ENCODE peak calls at places on chromosomes 12 and 14, in eight cellular contexts. Z is pancreas, V is H9, W is HCT116, G is upper lobe of left lung, R is adrenal gland, T is AG04450, M is neuronal stem cell. N is an unnamed sample.

GRCh38 chr12:98744692-98745091 is 99.6 kb downstream of the APAF1 start:
- DNase-seq in Z (no peak), V (no peak), W (no peak), G (no peak), R (peak; percentile 57), T (no peak), M (no peak), N (no peak)

GRCh38 chr12:68267892-68268396 is 14.5 kb upstream of the IL22 start:
- DNase-seq in Z (no peak), V (no peak), W (no peak), G (no peak), R (no peak), T (peak; percentile 54), M (no peak), N (no peak)

GRCh38 chr14:100703574-100704220 is 23.0 kb upstream of the DLK1 start:
- DNase-seq in Z (no peak), V (no peak), W (no peak), G (no peak), R (no peak), T (no peak), M (no peak), N (no peak)

GRCh38 chr14:67335781-67336180 is 23.8 kb downstream of the ATP6V1D start:
- DNase-seq in Z (no peak), V (no peak), W (peak; percentile 36), G (no peak), R (no peak), T (no peak), M (no peak), N (no peak)

GRCh38 chr12:78878447-78878846 is 13.9 kb downstream of the SYT1 start:
- DNase-seq in Z (no peak), V (no peak), W (no peak), G (no peak), R (no peak), T (no peak), M (no peak), N (no peak)

GRCh38 chr12:57296291-57296690 is 45.3 kb upstream of the STAC3 start:
- DNase-seq in Z (no peak), V (no peak), W (no peak), G (no peak), R (no peak), T (no peak), M (no peak), N (no peak)

GRCh38 chr14:103535891-103536565 is 7.0 kb downstream of the TRMT61A start:
- DNase-seq in Z (peak; percentile 20), V (no peak), W (no peak), G (no peak), R (no peak), T (no peak), M (no peak), N (no peak)

GRCh38 chr12:79737875-79738718 is 47.3 kb upstream of the PAWR start:
- DNase-seq in Z (no peak), V (no peak), W (peak; percentile 54), G (no peak), R (peak; percentile 51), T (no peak), M (peak; percentile 50), N (no peak)

GRCh38 chr12:109951136-109951535 is 45.0 kb downstream of the GIT2 start:
- DNase-seq in Z (no peak), V (no peak), W (peak; percentile 31), G (no peak), R (no peak), T (peak; percentile 78), M (no peak), N (no peak)

GRCh38 chr12:3614806-3615466 is 123.9 kb downstream of the PRMT8 start:
- DNase-seq in Z (no peak), V (peak; percentile 77), W (no peak), G (no peak), R (no peak), T (no peak), M (peak; percentile 15), N (no peak)

GRCh38 chr12:116398193-116398592 is 120.7 kb upstream of the MED13L start:
- DNase-seq in Z (no peak), V (no peak), W (no peak), G (no peak), R (no peak), T (no peak), M (no peak), N (no peak)

GRCh38 chr14:28264306-28264705 is 502.3 kb upstream of the FOXG1 start:
- DNase-seq in Z (no peak), V (no peak), W (no peak), G (no peak), R (no peak), T (no peak), M (no peak), N (no peak)

GRCh38 chr12:17333287-17333686 is 727.3 kb upstream of the LMO3 start:
- DNase-seq in Z (no peak), V (no peak), W (peak; percentile 3), G (no peak), R (no peak), T (no peak), M (no peak), N (no peak)

GRCh38 chr12:128069359-128069997 is 197.5 kb upstream of the TMEM132C start:
- DNase-seq in Z (no peak), V (peak; percentile 63), W (peak; percentile 26), G (no peak), R (peak; percentile 77), T (no peak), M (peak; percentile 50), N (no peak)

GRCh38 chr14:104877066-104877805 is 12.2 kb downstream of the CEP170B start:
- DNase-seq in Z (no peak), V (no peak), W (no peak), G (no peak), R (no peak), T (no peak), M (no peak), N (no peak)

GRCh38 chr12:75474121-75474520 is 6.4 kb upstream of the GLIPR1 start:
- DNase-seq in Z (no peak), V (no peak), W (no peak), G (no peak), R (no peak), T (no peak), M (no peak), N (no peak)

GRCh38 chr12:51972849-51973273 is 21.4 kb downstream of the ACVR1B start:
- DNase-seq in Z (no peak), V (no peak), W (no peak), G (peak; percentile 86), R (peak; percentile 71), T (no peak), M (no peak), N (no peak)

GRCh38 chr12:109635717-109636116 is 62.1 kb downstream of the MVK start:
- DNase-seq in Z (no peak), V (no peak), W (no peak), G (no peak), R (no peak), T (no peak), M (no peak), N (no peak)

GRCh38 chr12:124491856-124492420 is 75.5 kb downstream of the NCOR2 start:
- DNase-seq in Z (no peak), V (no peak), W (no peak), G (no peak), R (no peak), T (no peak), M (no peak), N (no peak)

GRCh38 chr14:70013269-70013873 is 134.2 kb downstream of the SMOC1 start:
- DNase-seq in Z (peak; percentile 73), V (peak; percentile 74), W (peak; percentile 23), G (no peak), R (peak; percentile 75), T (no peak), M (peak; percentile 54), N (no peak)

GRCh38 chr12:132872975-132873421 is 14.4 kb downstream of the CHFR start:
- DNase-seq in Z (no peak), V (peak; percentile 42), W (no peak), G (no peak), R (no peak), T (no peak), M (no peak), N (no peak)

GRCh38 chr12:3222935-3223334 is 145.8 kb downstream of the TSPAN9 start:
- DNase-seq in Z (no peak), V (no peak), W (no peak), G (no peak), R (no peak), T (no peak), M (no peak), N (no peak)

GRCh38 chr12:4829161-4829792 is 80.4 kb upstream of the KCNA1 start:
- DNase-seq in Z (no peak), V (no peak), W (no peak), G (no peak), R (no peak), T (no peak), M (no peak), N (no peak)

DNA sequence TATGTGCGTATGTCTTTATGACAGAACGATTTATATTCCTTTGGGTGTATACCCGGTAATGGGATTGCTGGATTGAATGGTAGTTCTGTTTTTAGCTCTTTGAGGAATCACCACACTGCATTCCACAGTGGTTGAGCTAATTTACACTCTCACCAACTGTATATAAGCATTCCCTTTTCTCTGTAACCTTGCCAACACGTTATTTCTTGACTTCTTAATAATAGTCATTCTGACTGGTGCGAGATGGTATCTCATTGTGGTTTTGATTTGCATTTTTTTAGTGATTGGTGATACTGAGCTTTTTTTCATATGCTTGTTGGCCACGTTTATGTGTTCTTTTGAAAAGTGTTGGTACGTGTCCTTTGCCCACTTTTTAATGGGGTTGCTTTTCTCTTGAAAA is 49.7 kb downstream of the FRS2 start:
- DNase-seq in Z (no peak), V (no peak), W (no peak), G (no peak), R (no peak), T (no peak), M (no peak), N (no peak)
- H3K9me3 ChIP-seq in Z (no peaks in the 10 kb centered on the region), V (no peaks in the 10 kb centered on the region), W (peaks cover 3% of the 10 kb centered on the region), G (no peaks in the 10 kb centered on the region), R (peaks cover 4% of the 10 kb centered on the region), T (peaks cover 12% of the 10 kb centered on the region), M (no peaks in the 10 kb centered on the region), N (no peaks in the 10 kb centered on the region)

GRCh38 chr12:125999643-126000042 is 934.4 kb downstream of the AACS start:
- DNase-seq in Z (no peak), V (no peak), W (no peak), G (no peak), R (no peak), T (no peak), M (no peak), N (no peak)
- H3K9me3 ChIP-seq in Z (no peaks in the 10 kb centered on the region), V (no peaks in the 10 kb centered on the region), W (peaks cover 9% of the 10 kb centered on the region), G (no peaks in the 10 kb centered on the region), R (no peaks in the 10 kb centered on the region), T (peaks cover 13% of the 10 kb centered on the region), M (peaks cover 3% of the 10 kb centered on the region), N (no peaks in the 10 kb centered on the region)

DNA sequence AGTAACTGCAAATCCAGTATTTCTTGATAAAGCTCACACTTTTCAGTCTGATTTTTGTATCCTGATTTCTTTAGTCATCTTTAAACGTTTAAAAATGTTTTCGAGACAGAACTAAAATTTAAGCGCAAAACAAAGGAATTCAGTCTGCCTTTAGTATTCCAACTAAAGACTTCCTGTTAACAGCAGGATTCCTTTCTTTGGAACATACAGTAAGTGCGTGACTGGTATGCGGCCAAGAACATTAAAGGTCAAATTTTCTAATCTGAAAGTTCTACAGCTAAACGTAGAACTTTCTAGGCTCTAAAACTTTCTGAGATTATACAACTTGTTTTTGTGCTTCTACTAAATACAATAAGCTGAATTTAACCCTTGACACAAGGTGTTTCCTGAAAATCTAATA is 9.9 kb downstream of the SAV1 start:
- DNase-seq in Z (no peak), V (no peak), W (no peak), G (peak; percentile 40), R (no peak), T (no peak), M (no peak), N (no peak)
- H3K9me3 ChIP-seq in Z (no peaks in the 10 kb centered on the region), V (no peaks in the 10 kb centered on the region), W (no peaks in the 10 kb centered on the region), G (no peaks in the 10 kb centered on the region), R (no peaks in the 10 kb centered on the region), T (no peaks in the 10 kb centered on the region), M (no peaks in the 10 kb centered on the region), N (no peaks in the 10 kb centered on the region)

GRCh38 chr12:34304001-34304400 is 281.7 kb downstream of the ALG10 start:
- DNase-seq in Z (no peak), V (no peak), W (no peak), G (no peak), R (no peak), T (no peak), M (no peak), N (no peak)
- H3K9me3 ChIP-seq in Z (no peaks in the 10 kb centered on the region), V (peaks cover 64% of the 10 kb centered on the region), W (no peaks in the 10 kb centered on the region), G (no peaks in the 10 kb centered on the region), R (no peaks in the 10 kb centered on the region), T (peaks cover 100% of the 10 kb centered on the region), M (peaks cover 91% of the 10 kb centered on the region), N (no peaks in the 10 kb centered on the region)

N was measured in T-helper 17 cell.